ENCODE peak calls at places on chromosomes 1 and 21, in seven cellular contexts. Q is cardiac muscle cell, G is stomach, M is A673, Z is breast epithelium, H is GM23248, F is colonic mucosa. N is an unnamed sample.

GRCh38 chr1:93670141-93670540 is 11.5 kb downstream of the BCAR3 start:
- DNase-seq in Q (no peak), G (peak; percentile 52), M (no peak), Z (peak; percentile 73), H (peak; percentile 87), F (no peak), N (no peak)

GRCh38 chr1:68819190-68819829 is 322.4 kb upstream of the DEPDC1 start:
- DNase-seq in Q (peak; percentile 51), G (no peak), M (peak; percentile 46), Z (no peak), H (peak; percentile 37), F (no peak), N (no peak)

GRCh38 chr1:27361553-27361952 is 5.2 kb downstream of the MAP3K6 start:
- DNase-seq in Q (no peak), G (no peak), M (no peak), Z (no peak), H (no peak), F (no peak), N (no peak)

GRCh38 chr1:229258031-229258850 is 12.7 kb upstream of the RAB4A start:
- DNase-seq in Q (peak; percentile 79), G (peak; percentile 71), M (peak; percentile 80), Z (peak; percentile 60), H (peak; percentile 82), F (peak; percentile 78), N (peak; percentile 61)

GRCh38 chr1:86872086-86872485 is 41.8 kb downstream of the SELENOF start:
- DNase-seq in Q (no peak), G (no peak), M (no peak), Z (no peak), H (peak; percentile 31), F (no peak), N (no peak)

GRCh38 chr1:231883382-231883781 is 256.8 kb downstream of the DISC1 start:
- DNase-seq in Q (no peak), G (no peak), M (no peak), Z (no peak), H (no peak), F (no peak), N (no peak)

GRCh38 chr21:35828161-35828560 is 232.2 kb downstream of the SETD4 start:
- DNase-seq in Q (no peak), G (no peak), M (no peak), Z (no peak), H (no peak), F (no peak), N (no peak)

GRCh38 chr1:40944841-40945430 is 34.6 kb upstream of the CTPS1 start:
- DNase-seq in Q (no peak), G (peak; percentile 53), M (no peak), Z (peak; percentile 70), H (peak; percentile 7), F (no peak), N (no peak)

GRCh38 chr1:234765672-234766071 is 155.7 kb upstream of the IRF2BP2 start:
- DNase-seq in Q (no peak), G (no peak), M (no peak), Z (no peak), H (no peak), F (no peak), N (no peak)

GRCh38 chr1:86704972-86705632 is 726 bp downstream of the SH3GLB1 start:
- DNase-seq in Q (peak; percentile 61), G (peak; percentile 49), M (peak; percentile 58), Z (peak; percentile 31), H (peak; percentile 76), F (peak; percentile 72), N (peak; percentile 38)

GRCh38 chr1:80375662-80376061 is 1369.1 kb upstream of the ADGRL4 start:
- DNase-seq in Q (no peak), G (no peak), M (no peak), Z (no peak), H (peak; percentile 17), F (no peak), N (no peak)

GRCh38 chr1:193417420-193417819 is 231.0 kb upstream of the B3GALT2 start:
- DNase-seq in Q (no peak), G (no peak), M (no peak), Z (no peak), H (peak; percentile 35), F (no peak), N (peak; percentile 24)

GRCh38 chr1:175232335-175232734 is 39.8 kb upstream of the KIAA0040 start:
- DNase-seq in Q (no peak), G (no peak), M (no peak), Z (no peak), H (no peak), F (no peak), N (no peak)

GRCh38 chr1:4018721-4019521 is 118.8 kb upstream of the C1orf174 start:
- DNase-seq in Q (no peak), G (no peak), M (no peak), Z (peak; percentile 59), H (no peak), F (no peak), N (no peak)

GRCh38 chr1:67429528-67430357 is 459 bp downstream of the SERBP1 start:
- DNase-seq in Q (peak; percentile 41), G (peak; percentile 31), M (peak; percentile 45), Z (peak; percentile 19), H (peak; percentile 73), F (peak; percentile 32), N (peak; percentile 52)

GRCh38 chr1:85330711-85331290 is 54.4 kb upstream of the BCL10 start:
- DNase-seq in Q (no peak), G (no peak), M (peak; percentile 91), Z (no peak), H (peak; percentile 96), F (no peak), N (no peak)

GRCh38 chr1:42966688-42967609 is 8.3 kb upstream of the SLC2A1 start:
- DNase-seq in Q (no peak), G (peak; percentile 72), M (peak; percentile 27), Z (peak; percentile 80), H (peak; percentile 94), F (peak; percentile 82), N (no peak)

GRCh38 chr1:65209005-65209885 is 61.2 kb downstream of the AK4 start:
- DNase-seq in Q (peak; percentile 50), G (no peak), M (peak; percentile 48), Z (no peak), H (peak; percentile 58), F (peak; percentile 45), N (no peak)

GRCh38 chr21:17903929-17904639 is 84.9 kb upstream of the C21orf91 start:
- DNase-seq in Q (no peak), G (no peak), M (no peak), Z (no peak), H (no peak), F (no peak), N (no peak)
- H3K4me3 ChIP-seq in Q (no peak overlapping the region), G (no peak overlapping the region), M (no peak overlapping the region), Z (no peak overlapping the region), H (no peak overlapping the region), F (no peak overlapping the region), N (no peak overlapping the region)

GRCh38 chr1:9151326-9151860 is 22.5 kb upstream of the GPR157 start:
- DNase-seq in Q (no peak), G (no peak), M (no peak), Z (no peak), H (peak; percentile 36), F (no peak), N (no peak)
- H3K36me3 ChIP-seq in Q (no peaks in the 10 kb centered on the region), G (peaks cover 21% of the 10 kb centered on the region), M (no peaks in the 10 kb centered on the region), Z (no peaks in the 10 kb centered on the region), H (peaks cover 14% of the 10 kb centered on the region), F (no peaks in the 10 kb centered on the region), N (no peaks in the 10 kb centered on the region)

GRCh38 chr1:156160744-156161181 is 7.4 kb downstream of the SEMA4A start:
- DNase-seq in Q (peak; percentile 91), G (peak; percentile 56), M (peak; percentile 92), Z (peak; percentile 73), H (peak; percentile 79), F (peak; percentile 81), N (peak; percentile 38)

GRCh38 chr1:156162430-156163037 is 9.1 kb downstream of the SEMA4A start:
- DNase-seq in Q (peak; percentile 42), G (peak; percentile 76), M (no peak), Z (no peak), H (no peak), F (no peak), N (no peak)

GRCh38 chr1:156157974-156158373 is 4.6 kb downstream of the SEMA4A start:
- DNase-seq in Q (no peak), G (no peak), M (no peak), Z (no peak), H (no peak), F (no peak), N (no peak)

GRCh38 chr1:156157506-156157905 is 4.1 kb downstream of the SEMA4A start:
- DNase-seq in Q (no peak), G (no peak), M (no peak), Z (no peak), H (no peak), F (no peak), N (no peak)

DNA sequence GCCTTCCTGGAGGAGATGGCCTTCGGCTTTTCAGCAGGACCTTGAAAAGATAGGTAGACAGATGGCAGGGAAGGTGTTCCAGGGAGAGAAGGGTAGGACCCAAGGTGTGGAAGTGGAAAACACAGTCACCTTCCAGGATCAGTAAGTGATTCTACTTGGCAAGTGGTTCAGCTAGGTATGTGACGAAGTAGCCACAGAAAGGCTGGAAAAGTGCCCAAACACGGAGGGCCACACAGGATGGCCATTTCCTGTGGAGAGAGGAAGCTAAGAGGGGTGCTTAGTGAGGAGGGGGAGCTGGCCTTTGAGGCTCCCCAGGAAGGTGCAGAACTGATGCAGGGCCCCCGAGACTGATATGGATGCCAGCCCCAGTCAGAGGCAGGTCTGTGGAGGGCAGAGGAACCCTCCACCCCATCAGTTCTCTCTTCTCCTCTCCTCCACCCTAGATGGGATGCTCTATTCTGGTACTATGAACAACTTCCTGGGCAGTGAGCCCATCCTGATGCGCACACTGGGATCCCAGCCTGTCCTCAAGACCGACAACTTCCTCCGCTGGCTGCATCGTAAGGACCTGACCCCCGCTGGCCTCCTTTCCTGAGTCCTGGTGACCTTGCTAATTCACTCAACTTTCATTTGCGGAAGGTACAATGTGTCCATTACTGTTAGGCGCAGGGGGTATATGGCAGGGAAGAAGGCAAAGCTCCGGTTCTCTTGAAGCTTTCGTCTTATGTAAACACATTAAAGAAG is 6.8 kb downstream of the SEMA4A start:
- DNase-seq in Q (no peak), G (no peak), M (no peak), Z (no peak), H (no peak), F (no peak), N (no peak)
- H3K4me3 ChIP-seq in Q (peak overlapping the region; percentile 18), G (peak overlapping the region; percentile 49), M (peak overlapping the region; percentile 37), Z (peak overlapping the region; percentile 66), H (no peak overlapping the region), F (peak overlapping the region; percentile 23), N (peak overlapping the region; percentile 51)

DNA sequence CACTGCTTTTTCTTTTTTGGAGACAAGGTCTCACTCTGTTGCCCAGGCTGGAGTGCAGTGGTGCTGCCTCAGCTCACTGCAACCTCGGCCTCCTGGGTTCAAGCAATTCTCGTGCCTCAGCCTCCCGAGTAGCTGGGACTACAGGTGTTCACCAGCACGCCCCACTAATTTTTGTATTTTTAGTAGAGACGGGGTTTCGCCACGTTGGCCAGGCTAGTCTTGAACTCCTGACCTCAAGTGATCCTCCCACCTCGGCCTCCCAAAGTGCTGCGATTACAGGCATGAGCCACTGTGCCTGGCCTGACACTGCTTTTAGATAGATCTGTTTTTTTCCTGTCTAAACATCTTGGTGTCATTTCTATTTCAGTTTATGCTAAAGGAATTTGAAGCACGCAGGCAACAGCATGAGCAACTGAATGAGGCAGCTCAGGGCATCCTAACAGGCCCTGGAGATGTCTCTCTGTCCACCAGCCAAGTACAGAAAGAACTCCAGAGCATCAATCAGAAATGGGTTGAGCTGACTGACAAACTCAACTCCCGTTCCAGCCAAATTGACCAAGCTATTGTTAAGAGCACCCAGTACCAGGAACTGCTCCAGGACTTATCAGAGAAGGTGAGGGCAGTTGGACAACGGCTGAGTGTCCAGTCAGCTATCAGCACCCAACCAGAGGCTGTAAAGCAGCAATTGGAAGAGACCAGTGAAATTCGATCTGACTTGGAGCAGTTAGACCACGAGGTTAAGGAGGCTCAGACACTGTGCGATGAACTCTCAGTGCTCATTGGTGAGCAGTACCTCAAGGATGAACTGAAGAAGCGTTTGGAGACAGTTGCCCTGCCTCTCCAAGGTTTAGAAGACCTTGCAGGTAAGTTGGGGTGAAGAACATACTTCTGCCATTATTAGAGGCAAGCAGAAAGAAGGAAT is 106.1 kb upstream of the BMP8A start:
- DNase-seq in Q (no peak), G (no peak), M (no peak), Z (no peak), H (no peak), F (no peak), N (no peak)
- H3K36me3 ChIP-seq in Q (peaks cover 78% of the 10 kb centered on the region), G (peaks cover 100% of the 10 kb centered on the region), M (peaks cover 33% of the 10 kb centered on the region), Z (no peaks in the 10 kb centered on the region), H (peaks cover 19% of the 10 kb centered on the region), F (peaks cover 10% of the 10 kb centered on the region), N (peaks cover 47% of the 10 kb centered on the region)

N was measured in CD8-positive, alpha-beta T cell.